ENCODE peak calls at places on chromosomes 3 and 15, in seven cellular contexts. One of them, this sample, is unnamed.

GRCh38 chr3:113802795-113803455 is 35.7 kb upstream of the GRAMD1C start:
- DNase-seq in upper lobe of right lung: no peak
- DNase-seq in MM.1S: peak
- DNase-seq in neural crest cell: no peak
- DNase-seq in central memory CD8-positive, alpha-beta T cell: no peak
- DNase-seq in HCEC 1CT: no peak
- DNase-seq in body of pancreas: no peak
- DNase-seq in this sample: no peak

GRCh38 chr3:194539498-194539897 is 52.7 kb upstream of the ATP13A3 start:
- DNase-seq in upper lobe of right lung: no peak
- DNase-seq in MM.1S: no peak
- DNase-seq in neural crest cell: no peak
- DNase-seq in central memory CD8-positive, alpha-beta T cell: no peak
- DNase-seq in HCEC 1CT: no peak
- DNase-seq in body of pancreas: no peak
- DNase-seq in this sample: no peak

GRCh38 chr3:139794469-139795265 is 116.9 kb upstream of the NMNAT3 start:
- DNase-seq in upper lobe of right lung: no peak
- DNase-seq in MM.1S: no peak
- DNase-seq in neural crest cell: no peak
- DNase-seq in central memory CD8-positive, alpha-beta T cell: no peak
- DNase-seq in HCEC 1CT: no peak
- DNase-seq in body of pancreas: no peak
- DNase-seq in this sample: no peak

GRCh38 chr3:127491323-127491722 is 99.2 kb downstream of the TPRA1 start:
- DNase-seq in upper lobe of right lung: no peak
- DNase-seq in MM.1S: no peak
- DNase-seq in neural crest cell: no peak
- DNase-seq in central memory CD8-positive, alpha-beta T cell: no peak
- DNase-seq in HCEC 1CT: peak
- DNase-seq in body of pancreas: no peak
- DNase-seq in this sample: no peak

GRCh38 chr15:74396445-74397238 is 29.2 kb upstream of the CYP11A1 start:
- DNase-seq in upper lobe of right lung: no peak
- DNase-seq in MM.1S: no peak
- DNase-seq in neural crest cell: no peak
- DNase-seq in central memory CD8-positive, alpha-beta T cell: no peak
- DNase-seq in HCEC 1CT: peak
- DNase-seq in body of pancreas: no peak
- DNase-seq in this sample: no peak

GRCh38 chr3:134313839-134314587 is 60.2 kb downstream of the AMOTL2 start:
- DNase-seq in upper lobe of right lung: no peak
- DNase-seq in MM.1S: no peak
- DNase-seq in neural crest cell: no peak
- DNase-seq in central memory CD8-positive, alpha-beta T cell: no peak
- DNase-seq in HCEC 1CT: peak
- DNase-seq in body of pancreas: peak
- DNase-seq in this sample: no peak

GRCh38 chr3:41991399-41991798 is 29.5 kb upstream of the ULK4 start:
- DNase-seq in upper lobe of right lung: no peak
- DNase-seq in MM.1S: no peak
- DNase-seq in neural crest cell: no peak
- DNase-seq in central memory CD8-positive, alpha-beta T cell: no peak
- DNase-seq in HCEC 1CT: no peak
- DNase-seq in body of pancreas: no peak
- DNase-seq in this sample: no peak

GRCh38 chr3:134932035-134932434 is 137.0 kb downstream of the EPHB1 start:
- DNase-seq in upper lobe of right lung: no peak
- DNase-seq in MM.1S: no peak
- DNase-seq in neural crest cell: no peak
- DNase-seq in central memory CD8-positive, alpha-beta T cell: no peak
- DNase-seq in HCEC 1CT: no peak
- DNase-seq in body of pancreas: no peak
- DNase-seq in this sample: no peak

GRCh38 chr15:27479232-27480140 is 508.5 kb downstream of the GABRG3 start:
- DNase-seq in upper lobe of right lung: no peak
- DNase-seq in MM.1S: no peak
- DNase-seq in neural crest cell: no peak
- DNase-seq in central memory CD8-positive, alpha-beta T cell: no peak
- DNase-seq in HCEC 1CT: no peak
- DNase-seq in body of pancreas: no peak
- DNase-seq in this sample: no peak

GRCh38 chr15:25054943-25055342 is 100.2 kb downstream of the SNRPN start:
- DNase-seq in upper lobe of right lung: peak
- DNase-seq in MM.1S: no peak
- DNase-seq in neural crest cell: no peak
- DNase-seq in central memory CD8-positive, alpha-beta T cell: no peak
- DNase-seq in HCEC 1CT: no peak
- DNase-seq in body of pancreas: no peak
- DNase-seq in this sample: no peak

GRCh38 chr3:24388611-24389010 is 106.0 kb downstream of the THRB start:
- DNase-seq in upper lobe of right lung: no peak
- DNase-seq in MM.1S: no peak
- DNase-seq in neural crest cell: no peak
- DNase-seq in central memory CD8-positive, alpha-beta T cell: no peak
- DNase-seq in HCEC 1CT: no peak
- DNase-seq in body of pancreas: no peak
- DNase-seq in this sample: no peak

GRCh38 chr15:73022156-73022555 is 30.1 kb upstream of the NEO1 start:
- DNase-seq in upper lobe of right lung: no peak
- DNase-seq in MM.1S: no peak
- DNase-seq in neural crest cell: no peak
- DNase-seq in central memory CD8-positive, alpha-beta T cell: no peak
- DNase-seq in HCEC 1CT: no peak
- DNase-seq in body of pancreas: no peak
- DNase-seq in this sample: no peak

GRCh38 chr3:74537164-74537563 is 77.3 kb downstream of the CNTN3 start:
- DNase-seq in upper lobe of right lung: no peak
- DNase-seq in MM.1S: no peak
- DNase-seq in neural crest cell: no peak
- DNase-seq in central memory CD8-positive, alpha-beta T cell: no peak
- DNase-seq in HCEC 1CT: no peak
- DNase-seq in body of pancreas: peak
- DNase-seq in this sample: no peak

GRCh38 chr3:85141-85540 is 111.4 kb upstream of the CHL1 start:
- DNase-seq in upper lobe of right lung: no peak
- DNase-seq in MM.1S: no peak
- DNase-seq in neural crest cell: no peak
- DNase-seq in central memory CD8-positive, alpha-beta T cell: no peak
- DNase-seq in HCEC 1CT: no peak
- DNase-seq in body of pancreas: no peak
- DNase-seq in this sample: no peak

GRCh38 chr3:18712713-18713575 is 287.8 kb upstream of the SATB1 start:
- DNase-seq in upper lobe of right lung: no peak
- DNase-seq in MM.1S: no peak
- DNase-seq in neural crest cell: no peak
- DNase-seq in central memory CD8-positive, alpha-beta T cell: no peak
- DNase-seq in HCEC 1CT: no peak
- DNase-seq in body of pancreas: no peak
- DNase-seq in this sample: no peak

GRCh38 chr3:106590259-106590658 is 721.4 kb upstream of the CBLB start:
- DNase-seq in upper lobe of right lung: no peak
- DNase-seq in MM.1S: no peak
- DNase-seq in neural crest cell: no peak
- DNase-seq in central memory CD8-positive, alpha-beta T cell: no peak
- DNase-seq in HCEC 1CT: no peak
- DNase-seq in body of pancreas: no peak
- DNase-seq in this sample: no peak

GRCh38 chr3:29397406-29397805 is 116.5 kb downstream of the RBMS3 start:
- DNase-seq in upper lobe of right lung: no peak
- DNase-seq in MM.1S: no peak
- DNase-seq in neural crest cell: no peak
- DNase-seq in central memory CD8-positive, alpha-beta T cell: no peak
- DNase-seq in HCEC 1CT: no peak
- DNase-seq in body of pancreas: no peak
- DNase-seq in this sample: no peak